ENCODE peak calls at places on chromosome 20, in six cellular contexts. F is progenitor cell of endocrine pancreas, T is Peyer's patch, S is lower lobe of right lung, A is pancreas, E is H1. L is an unnamed sample.

GRCh38 chr20:3156811-3157619 is 2.6 kb downstream of the FASTKD5 start:
- DNase-seq in F (no peak), T (no peak), S (no peak), A (no peak), E (no peak), L (no peak)

GRCh38 chr20:44015733-44016103 is 101.1 kb downstream of the TOX2 start:
- DNase-seq in F (no peak), T (no peak), S (no peak), A (no peak), E (no peak), L (no peak)

GRCh38 chr20:46562373-46563169 is 12.1 kb upstream of the OCSTAMP start:
- DNase-seq in F (peak; percentile 53), T (peak; percentile 58), S (peak; percentile 59), A (no peak), E (peak; percentile 90), L (no peak)

GRCh38 chr20:59988141-59988540 is 29.9 kb downstream of the CDH26 start:
- DNase-seq in F (no peak), T (no peak), S (peak; percentile 72), A (no peak), E (no peak), L (no peak)

GRCh38 chr20:37337208-37337955 is 8.6 kb upstream of the SRC start:
- DNase-seq in F (no peak), T (no peak), S (peak; percentile 3), A (no peak), E (no peak), L (no peak)

GRCh38 chr20:57661201-57662027 is 41.2 kb upstream of the ZBP1 start:
- DNase-seq in F (no peak), T (peak; percentile 41), S (peak; percentile 46), A (peak; percentile 60), E (peak; percentile 42), L (peak; percentile 64)

GRCh38 chr20:52722926-52723325 is 249.2 kb upstream of the TSHZ2 start:
- DNase-seq in F (no peak), T (no peak), S (no peak), A (no peak), E (no peak), L (no peak)

GRCh38 chr20:48635791-48636267 is 192.0 kb downstream of the PREX1 start:
- DNase-seq in F (peak; percentile 62), T (peak; percentile 62), S (peak; percentile 66), A (no peak), E (peak; percentile 84), L (no peak)

GRCh38 chr20:23631981-23632710 is 5.6 kb downstream of the CST3 start:
- DNase-seq in F (no peak), T (no peak), S (peak; percentile 60), A (no peak), E (no peak), L (no peak)

GRCh38 chr20:46970937-46971630 is 76.4 kb downstream of the EYA2 start:
- DNase-seq in F (no peak), T (no peak), S (no peak), A (no peak), E (no peak), L (no peak)

GRCh38 chr20:17971571-17972013 is 2.8 kb downstream of the MGME1 start:
- DNase-seq in F (no peak), T (peak; percentile 56), S (no peak), A (no peak), E (no peak), L (no peak)

GRCh38 chr20:64108731-64109389 is 1.5 kb upstream of the NPBWR2 start:
- DNase-seq in F (no peak), T (no peak), S (peak; percentile 26), A (no peak), E (no peak), L (peak; percentile 65)

GRCh38 chr20:63402860-63403220 is 41.7 kb upstream of the CHRNA4 start:
- DNase-seq in F (no peak), T (no peak), S (no peak), A (peak; percentile 49), E (no peak), L (no peak)

GRCh38 chr20:59406446-59406845 is 106.0 kb downstream of the EDN3 start:
- DNase-seq in F (no peak), T (no peak), S (no peak), A (no peak), E (no peak), L (no peak)

GRCh38 chr20:10877345-10877744 is 203.5 kb upstream of the JAG1 start:
- DNase-seq in F (no peak), T (no peak), S (no peak), A (no peak), E (no peak), L (no peak)

GRCh38 chr20:33450867-33451266 is 7.3 kb upstream of the SNTA1 start:
- DNase-seq in F (no peak), T (no peak), S (no peak), A (no peak), E (no peak), L (no peak)

GRCh38 chr20:62991196-62991807 is 15.5 kb downstream of the BHLHE23 start:
- DNase-seq in F (no peak), T (no peak), S (no peak), A (no peak), E (no peak), L (no peak)

GRCh38 chr20:35598899-35599775 is 16.5 kb upstream of the SPAG4 start:
- DNase-seq in F (no peak), T (no peak), S (no peak), A (peak; percentile 84), E (no peak), L (no peak)

GRCh38 chr20:47204008-47204745 is 152.3 kb downstream of the ZMYND8 start:
- DNase-seq in F (no peak), T (no peak), S (no peak), A (no peak), E (no peak), L (no peak)

GRCh38 chr20:60013296-60014142 is 55.3 kb downstream of the CDH26 start:
- DNase-seq in F (no peak), T (no peak), S (no peak), A (no peak), E (no peak), L (no peak)

GRCh38 chr20:38833857-38834164 is 28.3 kb downstream of the PPP1R16B start:
- DNase-seq in F (no peak), T (no peak), S (no peak), A (no peak), E (no peak), L (no peak)

GRCh38 chr20:15654208-15654649 is 919.0 kb downstream of the KIF16B start:
- DNase-seq in F (no peak), T (no peak), S (no peak), A (no peak), E (peak; percentile 52), L (no peak)

GRCh38 chr20:58432190-58432954 is 43.3 kb downstream of the VAPB start:
- DNase-seq in F (no peak), T (no peak), S (no peak), A (no peak), E (no peak), L (no peak)

GRCh38 chr20:641516-641913 is 11.5 kb downstream of the SRXN1 start:
- DNase-seq in F (no peak), T (no peak), S (no peak), A (no peak), E (no peak), L (no peak)

GRCh38 chr20:12207875-12208274 is 290.2 kb downstream of the BTBD3 start:
- DNase-seq in F (no peak), T (no peak), S (no peak), A (no peak), E (peak; percentile 77), L (no peak)

GRCh38 chr20:54219751-54220426 is 12.0 kb downstream of the PFDN4 start:
- DNase-seq in F (no peak), T (no peak), S (no peak), A (no peak), E (no peak), L (no peak)

GRCh38 chr20:47681977-47682812 is 103.1 kb downstream of the SULF2 start:
- DNase-seq in F (no peak), T (no peak), S (peak; percentile 61), A (no peak), E (no peak), L (no peak)

GRCh38 chr20:9515211-9515580 is 806 bp downstream of the LAMP5 start:
- DNase-seq in F (no peak), T (no peak), S (no peak), A (no peak), E (no peak), L (no peak)

GRCh38 chr20:62732356-62732755 is 23.7 kb downstream of the NTSR1 start:
- DNase-seq in F (no peak), T (no peak), S (no peak), A (no peak), E (no peak), L (no peak)

GRCh38 chr20:22379472-22379871 is 204.9 kb downstream of the FOXA2 start:
- DNase-seq in F (no peak), T (no peak), S (no peak), A (no peak), E (no peak), L (no peak)
- TF ChIP-seq CTCF in F (no peak), T (no peak), S (no peak), A (no peak), E (no peak), L (no peak)

DNA sequence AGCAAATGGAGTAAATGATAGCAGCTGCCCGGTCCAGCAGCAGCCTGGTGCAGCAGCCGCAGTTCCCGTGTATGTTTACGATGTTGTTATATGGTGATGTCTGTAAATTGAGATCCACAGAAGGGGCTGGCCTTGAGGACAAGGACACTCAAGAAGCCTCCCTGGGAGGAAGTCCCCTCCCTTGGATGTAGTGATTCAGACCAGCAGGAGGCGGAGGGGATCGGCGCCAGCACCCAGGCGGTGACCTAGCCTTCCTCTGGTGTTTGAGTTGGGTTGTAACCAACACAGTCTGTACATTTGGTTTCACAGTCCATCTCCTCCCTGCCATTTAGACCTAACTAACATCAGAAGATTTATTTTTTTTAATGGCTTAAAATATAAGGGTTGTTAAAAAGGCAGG is 187.8 kb downstream of the SYNDIG1 start:
- DNase-seq in F (no peak), T (no peak), S (no peak), A (no peak), E (no peak), L (no peak)
- TF ChIP-seq CTCF in F (no peak), T (no peak), S (no peak), A (no peak), E (no peak), L (no peak)

GRCh38 chr20:50958733-50959542 is at the start of gene MOCS3:
- DNase-seq in F (peak; percentile 45), T (peak; percentile 82), S (peak; percentile 86), A (peak; percentile 81), E (peak; percentile 78), L (peak; percentile 82)

GRCh38 chr20:50953821-50954220 is 4.5 kb downstream of the DPM1 start:
- DNase-seq in F (no peak), T (no peak), S (no peak), A (no peak), E (no peak), L (no peak)

GRCh38 chr20:50957276-50957675 is 1.1 kb downstream of the DPM1 start:
- DNase-seq in F (no peak), T (no peak), S (no peak), A (no peak), E (no peak), L (no peak)

GRCh38 chr20:50957798-50958732 is at the start of gene DPM1:
- DNase-seq in F (peak; percentile 70), T (peak; percentile 89), S (peak; percentile 89), A (peak; percentile 89), E (peak; percentile 89), L (peak; percentile 86)

GRCh38 chr20:50959543-50960126 is 1.0 kb downstream of the MOCS3 start:
- DNase-seq in F (no peak), T (no peak), S (peak; percentile 45), A (no peak), E (no peak), L (no peak)
- TF ChIP-seq CTCF in F (no peak), T (no peak), S (no peak), A (no peak), E (no peak), L (no peak)

GRCh38 chr20:51468636-51469035 is 73.9 kb downstream of the NFATC2 start:
- DNase-seq in F (no peak), T (no peak), S (no peak), A (no peak), E (no peak), L (no peak)
- TF ChIP-seq CTCF in F (no peak), T (no peak), S (no peak), A (no peak), E (no peak), L (no peak)

L was measured in type B pancreatic cell.